ENCODE peak calls at places on chromosomes 1 and 21, in five cellular contexts. One of them, this sample, is unnamed.

GRCh38 chr1:112956503-112957132 is 622 bp upstream of the SLC16A1 start:
- DNase-seq in NCI-H1694 treated with DMSO at 0.1 percent for 48 hours: peak
- DNase-seq in HuH-7.5: no peak
- DNase-seq in A673: no peak
- DNase-seq in amniotic stem cell: no peak
- DNase-seq in this sample: peak

GRCh38 chr1:178472531-178472930 is 24.2 kb downstream of the CLEC20A start:
- DNase-seq in NCI-H1694 treated with DMSO at 0.1 percent for 48 hours: no peak
- DNase-seq in HuH-7.5: no peak
- DNase-seq in A673: no peak
- DNase-seq in amniotic stem cell: no peak
- DNase-seq in this sample: no peak

GRCh38 chr1:10965621-10966226 is 46.7 kb upstream of the TARDBP start:
- DNase-seq in NCI-H1694 treated with DMSO at 0.1 percent for 48 hours: no peak
- DNase-seq in HuH-7.5: no peak
- DNase-seq in A673: no peak
- DNase-seq in amniotic stem cell: no peak
- DNase-seq in this sample: peak

GRCh38 chr1:218424528-218424927 is 79.4 kb downstream of the TGFB2 start:
- DNase-seq in NCI-H1694 treated with DMSO at 0.1 percent for 48 hours: no peak
- DNase-seq in HuH-7.5: no peak
- DNase-seq in A673: no peak
- DNase-seq in amniotic stem cell: no peak
- DNase-seq in this sample: no peak

GRCh38 chr1:164836614-164837018 is 277.6 kb downstream of the PBX1 start:
- DNase-seq in NCI-H1694 treated with DMSO at 0.1 percent for 48 hours: no peak
- DNase-seq in HuH-7.5: no peak
- DNase-seq in A673: peak
- DNase-seq in amniotic stem cell: no peak
- DNase-seq in this sample: no peak

GRCh38 chr1:28656335-28656734 is 7.9 kb downstream of the RNU11 start:
- DNase-seq in NCI-H1694 treated with DMSO at 0.1 percent for 48 hours: no peak
- DNase-seq in HuH-7.5: no peak
- DNase-seq in A673: no peak
- DNase-seq in amniotic stem cell: no peak
- DNase-seq in this sample: no peak

GRCh38 chr1:188463919-188464318 is 1635.2 kb downstream of the PLA2G4A start:
- DNase-seq in NCI-H1694 treated with DMSO at 0.1 percent for 48 hours: no peak
- DNase-seq in HuH-7.5: no peak
- DNase-seq in A673: peak
- DNase-seq in amniotic stem cell: no peak
- DNase-seq in this sample: no peak

GRCh38 chr21:21324297-21324696 is 326.1 kb downstream of the NCAM2 start:
- DNase-seq in NCI-H1694 treated with DMSO at 0.1 percent for 48 hours: no peak
- DNase-seq in HuH-7.5: no peak
- DNase-seq in A673: no peak
- DNase-seq in amniotic stem cell: no peak
- DNase-seq in this sample: no peak

GRCh38 chr21:25283720-25284119 is 323.6 kb downstream of the MRPL39 start:
- DNase-seq in NCI-H1694 treated with DMSO at 0.1 percent for 48 hours: peak
- DNase-seq in HuH-7.5: no peak
- DNase-seq in A673: peak
- DNase-seq in amniotic stem cell: no peak
- DNase-seq in this sample: no peak

GRCh38 chr21:41743321-41744027 is 23.4 kb downstream of the RIPK4 start:
- DNase-seq in NCI-H1694 treated with DMSO at 0.1 percent for 48 hours: no peak
- DNase-seq in HuH-7.5: no peak
- DNase-seq in A673: no peak
- DNase-seq in amniotic stem cell: no peak
- DNase-seq in this sample: no peak

GRCh38 chr1:203207751-203208150 is 21.2 kb upstream of the CHI3L1 start:
- DNase-seq in NCI-H1694 treated with DMSO at 0.1 percent for 48 hours: no peak
- DNase-seq in HuH-7.5: no peak
- DNase-seq in A673: peak
- DNase-seq in amniotic stem cell: no peak
- DNase-seq in this sample: no peak

GRCh38 chr21:44714905-44715304 is 3.5 kb upstream of the TSPEAR start:
- DNase-seq in NCI-H1694 treated with DMSO at 0.1 percent for 48 hours: no peak
- DNase-seq in HuH-7.5: no peak
- DNase-seq in A673: no peak
- DNase-seq in amniotic stem cell: no peak
- DNase-seq in this sample: no peak

GRCh38 chr1:26045712-26046312 is at the start of gene SLC30A2:
- DNase-seq in NCI-H1694 treated with DMSO at 0.1 percent for 48 hours: no peak
- DNase-seq in HuH-7.5: no peak
- DNase-seq in A673: no peak
- DNase-seq in amniotic stem cell: no peak
- DNase-seq in this sample: no peak

GRCh38 chr1:109432336-109432735 is 6.1 kb upstream of the PSMA5 start:
- DNase-seq in NCI-H1694 treated with DMSO at 0.1 percent for 48 hours: peak
- DNase-seq in HuH-7.5: no peak
- DNase-seq in A673: no peak
- DNase-seq in amniotic stem cell: no peak
- DNase-seq in this sample: no peak

GRCh38 chr1:40248429-40248828 is 692 bp downstream of the TMCO2 start:
- DNase-seq in NCI-H1694 treated with DMSO at 0.1 percent for 48 hours: no peak
- DNase-seq in HuH-7.5: no peak
- DNase-seq in A673: no peak
- DNase-seq in amniotic stem cell: no peak
- DNase-seq in this sample: no peak

GRCh38 chr1:234969630-234970370 is 158.8 kb downstream of the TOMM20 start:
- DNase-seq in NCI-H1694 treated with DMSO at 0.1 percent for 48 hours: no peak
- DNase-seq in HuH-7.5: no peak
- DNase-seq in A673: peak
- DNase-seq in amniotic stem cell: peak
- DNase-seq in this sample: no peak

GRCh38 chr1:157862114-157863070 is 20.8 kb upstream of the CD5L start:
- DNase-seq in NCI-H1694 treated with DMSO at 0.1 percent for 48 hours: no peak
- DNase-seq in HuH-7.5: no peak
- DNase-seq in A673: no peak
- DNase-seq in amniotic stem cell: no peak
- DNase-seq in this sample: no peak

GRCh38 chr1:33094971-33095604 is 14.1 kb downstream of the AZIN2 start:
- DNase-seq in NCI-H1694 treated with DMSO at 0.1 percent for 48 hours: peak
- DNase-seq in HuH-7.5: peak
- DNase-seq in A673: peak
- DNase-seq in amniotic stem cell: peak
- DNase-seq in this sample: peak

GRCh38 chr1:65840683-65841082 is 48.0 kb downstream of the PDE4B start:
- DNase-seq in NCI-H1694 treated with DMSO at 0.1 percent for 48 hours: no peak
- DNase-seq in HuH-7.5: no peak
- DNase-seq in A673: no peak
- DNase-seq in amniotic stem cell: no peak
- DNase-seq in this sample: no peak

GRCh38 chr1:1665815-1666251 is 7.0 kb upstream of the CDK11B start:
- DNase-seq in NCI-H1694 treated with DMSO at 0.1 percent for 48 hours: no peak
- DNase-seq in HuH-7.5: no peak
- DNase-seq in A673: peak
- DNase-seq in amniotic stem cell: no peak
- DNase-seq in this sample: no peak

GRCh38 chr1:154501423-154502065 is 475 bp upstream of the TDRD10 start:
- DNase-seq in NCI-H1694 treated with DMSO at 0.1 percent for 48 hours: no peak
- DNase-seq in HuH-7.5: peak
- DNase-seq in A673: no peak
- DNase-seq in amniotic stem cell: no peak
- DNase-seq in this sample: peak

GRCh38 chr1:27099904-27100796 is 54.8 kb downstream of the SLC9A1 start:
- DNase-seq in NCI-H1694 treated with DMSO at 0.1 percent for 48 hours: no peak
- DNase-seq in HuH-7.5: no peak
- DNase-seq in A673: peak
- DNase-seq in amniotic stem cell: no peak
- DNase-seq in this sample: no peak

GRCh38 chr1:30084909-30085571 is 638.3 kb downstream of the MATN1 start:
- DNase-seq in NCI-H1694 treated with DMSO at 0.1 percent for 48 hours: no peak
- DNase-seq in HuH-7.5: no peak
- DNase-seq in A673: no peak
- DNase-seq in amniotic stem cell: no peak
- DNase-seq in this sample: no peak

GRCh38 chr1:178122283-178122682 is 28.4 kb downstream of the RASAL2 start:
- DNase-seq in NCI-H1694 treated with DMSO at 0.1 percent for 48 hours: no peak
- DNase-seq in HuH-7.5: no peak
- DNase-seq in A673: no peak
- DNase-seq in amniotic stem cell: no peak
- DNase-seq in this sample: no peak

GRCh38 chr1:33727310-33727709 is 136.6 kb upstream of the HMGB4 start:
- DNase-seq in NCI-H1694 treated with DMSO at 0.1 percent for 48 hours: no peak
- DNase-seq in HuH-7.5: no peak
- DNase-seq in A673: no peak
- DNase-seq in amniotic stem cell: no peak
- DNase-seq in this sample: no peak

GRCh38 chr1:205065666-205066065 is 18.6 kb downstream of the TMEM81 start:
- DNase-seq in NCI-H1694 treated with DMSO at 0.1 percent for 48 hours: no peak
- DNase-seq in HuH-7.5: no peak
- DNase-seq in A673: no peak
- DNase-seq in amniotic stem cell: no peak
- DNase-seq in this sample: no peak

GRCh38 chr1:109547412-109548320 is 749 bp upstream of the GNAI3 start:
- DNase-seq in NCI-H1694 treated with DMSO at 0.1 percent for 48 hours: no peak
- DNase-seq in HuH-7.5: no peak
- DNase-seq in A673: peak
- DNase-seq in amniotic stem cell: no peak
- DNase-seq in this sample: no peak

GRCh38 chr1:180057883-180058396 is 96.7 kb upstream of the QSOX1 start:
- DNase-seq in NCI-H1694 treated with DMSO at 0.1 percent for 48 hours: no peak
- DNase-seq in HuH-7.5: no peak
- DNase-seq in A673: no peak
- DNase-seq in amniotic stem cell: no peak
- DNase-seq in this sample: no peak

GRCh38 chr1:168138134-168138533 is 1.4 kb upstream of the GPR161 start:
- DNase-seq in NCI-H1694 treated with DMSO at 0.1 percent for 48 hours: no peak
- DNase-seq in HuH-7.5: no peak
- DNase-seq in A673: no peak
- DNase-seq in amniotic stem cell: no peak
- DNase-seq in this sample: no peak

GRCh38 chr1:94522304-94522703 is 19.3 kb downstream of the F3 start:
- DNase-seq in NCI-H1694 treated with DMSO at 0.1 percent for 48 hours: peak
- DNase-seq in HuH-7.5: no peak
- DNase-seq in A673: peak
- DNase-seq in amniotic stem cell: peak
- DNase-seq in this sample: no peak

This sample was measured in mucosa of gallbladder.